ENCODE peak calls at places on chromosome 19, in seven cellular contexts. One of them, this sample, is unnamed.

GRCh38 chr19:47229674-47230121 is 1.3 kb downstream of the BBC3 start:
- DNase-seq in tibial nerve: peak
- DNase-seq in fibroblast of pulmonary artery: peak
- DNase-seq in tibial artery: no peak
- DNase-seq in choroid plexus epithelial cell: peak
- DNase-seq in colonic mucosa: peak
- DNase-seq in fibroblast of lung: peak
- DNase-seq in this sample: no peak

GRCh38 chr19:3680939-3681338 is 19.3 kb downstream of the PIP5K1C start:
- DNase-seq in choroid plexus epithelial cell: no peak
- DNase-seq in colonic mucosa: no peak
- DNase-seq in fibroblast of pulmonary artery: no peak
- DNase-seq in tibial artery: no peak
- DNase-seq in tibial nerve: no peak
- DNase-seq in fibroblast of lung: no peak
- DNase-seq in this sample: no peak

GRCh38 chr19:13902993-13903555 is 2.8 kb downstream of the BRME1 start:
- DNase-seq in tibial artery: no peak
- DNase-seq in fibroblast of lung: no peak
- DNase-seq in tibial nerve: no peak
- DNase-seq in colonic mucosa: no peak
- DNase-seq in fibroblast of pulmonary artery: peak
- DNase-seq in choroid plexus epithelial cell: peak
- DNase-seq in this sample: no peak

GRCh38 chr19:41944336-41944735 is 14.8 kb downstream of the RABAC1 start:
- DNase-seq in tibial artery: no peak
- DNase-seq in fibroblast of pulmonary artery: no peak
- DNase-seq in fibroblast of lung: no peak
- DNase-seq in colonic mucosa: no peak
- DNase-seq in tibial nerve: no peak
- DNase-seq in choroid plexus epithelial cell: no peak
- DNase-seq in this sample: no peak

GRCh38 chr19:40089462-40089861 is 1.3 kb downstream of the ZNF780A start:
- DNase-seq in colonic mucosa: no peak
- DNase-seq in fibroblast of pulmonary artery: peak
- DNase-seq in tibial nerve: no peak
- DNase-seq in choroid plexus epithelial cell: peak
- DNase-seq in fibroblast of lung: peak
- DNase-seq in tibial artery: no peak
- DNase-seq in this sample: no peak

GRCh38 chr19:45468159-45468651 is 409 bp downstream of the FOSB start:
- DNase-seq in fibroblast of pulmonary artery: no peak
- DNase-seq in tibial nerve: peak
- DNase-seq in fibroblast of lung: no peak
- DNase-seq in colonic mucosa: peak
- DNase-seq in choroid plexus epithelial cell: peak
- DNase-seq in tibial artery: no peak
- DNase-seq in this sample: no peak

GRCh38 chr19:17719730-17720486 is 628 bp downstream of the MAP1S start:
- DNase-seq in colonic mucosa: peak
- DNase-seq in fibroblast of pulmonary artery: no peak
- DNase-seq in tibial artery: no peak
- DNase-seq in choroid plexus epithelial cell: no peak
- DNase-seq in tibial nerve: no peak
- DNase-seq in fibroblast of lung: no peak
- DNase-seq in this sample: peak

GRCh38 chr19:34856052-34856451 is 70.7 kb upstream of the ZNF30 start:
- DNase-seq in tibial artery: no peak
- DNase-seq in choroid plexus epithelial cell: no peak
- DNase-seq in fibroblast of pulmonary artery: no peak
- DNase-seq in colonic mucosa: no peak
- DNase-seq in fibroblast of lung: no peak
- DNase-seq in tibial nerve: no peak
- DNase-seq in this sample: no peak

GRCh38 chr19:873084-874019 is 13.9 kb downstream of the CFD start:
- DNase-seq in colonic mucosa: peak
- DNase-seq in fibroblast of lung: peak
- DNase-seq in tibial nerve: no peak
- DNase-seq in fibroblast of pulmonary artery: peak
- DNase-seq in tibial artery: no peak
- DNase-seq in choroid plexus epithelial cell: peak
- DNase-seq in this sample: peak

GRCh38 chr19:15288146-15288963 is 44.0 kb downstream of the BRD4 start:
- DNase-seq in fibroblast of pulmonary artery: no peak
- DNase-seq in choroid plexus epithelial cell: no peak
- DNase-seq in tibial artery: no peak
- DNase-seq in fibroblast of lung: no peak
- DNase-seq in colonic mucosa: no peak
- DNase-seq in tibial nerve: no peak
- DNase-seq in this sample: no peak

GRCh38 chr19:55697698-55698097 is 22.7 kb downstream of the EPN1 start:
- DNase-seq in colonic mucosa: no peak
- DNase-seq in choroid plexus epithelial cell: no peak
- DNase-seq in tibial artery: no peak
- DNase-seq in fibroblast of lung: no peak
- DNase-seq in tibial nerve: no peak
- DNase-seq in fibroblast of pulmonary artery: no peak
- DNase-seq in this sample: no peak

DNA sequence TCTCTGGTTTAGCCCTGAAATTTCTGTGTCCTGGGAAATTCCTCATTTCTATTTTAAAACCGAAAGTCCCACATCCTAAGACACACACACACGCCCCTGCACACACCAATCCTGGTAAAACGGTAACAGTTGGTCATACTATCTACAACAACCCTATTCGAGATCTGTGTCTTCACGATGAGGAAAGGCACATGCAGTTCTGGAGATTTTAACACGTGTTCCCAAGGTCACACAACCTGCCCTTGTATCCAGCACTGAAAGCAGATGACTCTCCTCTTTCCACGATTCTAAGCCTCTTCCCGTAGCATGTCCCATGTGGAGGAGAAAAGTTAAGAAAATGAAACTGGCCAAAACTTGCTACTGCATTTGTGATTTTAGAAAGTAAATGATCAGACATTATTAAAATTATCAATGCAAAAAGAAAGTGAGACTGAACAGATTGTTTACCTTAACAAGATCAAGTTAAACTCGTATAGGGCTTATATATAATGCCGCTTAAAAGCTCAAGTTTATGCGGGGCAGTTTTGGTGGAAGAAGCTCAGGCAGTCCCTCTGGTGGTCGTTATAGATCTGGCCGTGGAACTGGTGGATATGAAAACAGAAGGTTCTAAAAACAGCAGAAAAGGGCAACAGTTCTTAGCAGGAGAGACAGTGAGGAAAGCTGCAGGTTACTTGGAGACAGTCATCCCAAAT is 32.7 kb downstream of the VSTM1 start:
- DNase-seq in colonic mucosa: no peak
- DNase-seq in choroid plexus epithelial cell: peak
- DNase-seq in fibroblast of pulmonary artery: peak
- DNase-seq in fibroblast of lung: no peak
- DNase-seq in tibial artery: no peak
- DNase-seq in tibial nerve: no peak
- DNase-seq in this sample: no peak
- H3K4me3 ChIP-seq in colonic mucosa: no peak
- H3K4me3 ChIP-seq in choroid plexus epithelial cell: no peak
- H3K4me3 ChIP-seq in fibroblast of pulmonary artery: no peak
- H3K4me3 ChIP-seq in fibroblast of lung: peak
- H3K4me3 ChIP-seq in tibial artery: no peak
- H3K4me3 ChIP-seq in tibial nerve: no peak
- H3K4me3 ChIP-seq in this sample: no peak

GRCh38 chr19:37907735-37908066 is 693 bp downstream of the SIPA1L3 start:
- DNase-seq in tibial artery: no peak
- DNase-seq in choroid plexus epithelial cell: no peak
- DNase-seq in fibroblast of lung: no peak
- DNase-seq in tibial nerve: no peak
- DNase-seq in colonic mucosa: no peak
- DNase-seq in fibroblast of pulmonary artery: peak
- DNase-seq in this sample: no peak

GRCh38 chr19:37906868-37907734 is at the start of gene SIPA1L3:
- DNase-seq in fibroblast of lung: peak
- DNase-seq in fibroblast of pulmonary artery: peak
- DNase-seq in choroid plexus epithelial cell: peak
- DNase-seq in colonic mucosa: peak
- DNase-seq in tibial nerve: peak
- DNase-seq in tibial artery: peak
- DNase-seq in this sample: peak

GRCh38 chr19:37909661-37910199 is 2.7 kb downstream of the SIPA1L3 start:
- DNase-seq in colonic mucosa: no peak
- DNase-seq in tibial nerve: no peak
- DNase-seq in fibroblast of lung: no peak
- DNase-seq in choroid plexus epithelial cell: no peak
- DNase-seq in tibial artery: no peak
- DNase-seq in fibroblast of pulmonary artery: no peak
- DNase-seq in this sample: no peak

GRCh38 chr19:37903096-37903495 is 3.3 kb downstream of the WDR87 start:
- DNase-seq in choroid plexus epithelial cell: no peak
- DNase-seq in tibial artery: no peak
- DNase-seq in colonic mucosa: no peak
- DNase-seq in tibial nerve: no peak
- DNase-seq in fibroblast of lung: no peak
- DNase-seq in fibroblast of pulmonary artery: no peak
- DNase-seq in this sample: no peak

DNA sequence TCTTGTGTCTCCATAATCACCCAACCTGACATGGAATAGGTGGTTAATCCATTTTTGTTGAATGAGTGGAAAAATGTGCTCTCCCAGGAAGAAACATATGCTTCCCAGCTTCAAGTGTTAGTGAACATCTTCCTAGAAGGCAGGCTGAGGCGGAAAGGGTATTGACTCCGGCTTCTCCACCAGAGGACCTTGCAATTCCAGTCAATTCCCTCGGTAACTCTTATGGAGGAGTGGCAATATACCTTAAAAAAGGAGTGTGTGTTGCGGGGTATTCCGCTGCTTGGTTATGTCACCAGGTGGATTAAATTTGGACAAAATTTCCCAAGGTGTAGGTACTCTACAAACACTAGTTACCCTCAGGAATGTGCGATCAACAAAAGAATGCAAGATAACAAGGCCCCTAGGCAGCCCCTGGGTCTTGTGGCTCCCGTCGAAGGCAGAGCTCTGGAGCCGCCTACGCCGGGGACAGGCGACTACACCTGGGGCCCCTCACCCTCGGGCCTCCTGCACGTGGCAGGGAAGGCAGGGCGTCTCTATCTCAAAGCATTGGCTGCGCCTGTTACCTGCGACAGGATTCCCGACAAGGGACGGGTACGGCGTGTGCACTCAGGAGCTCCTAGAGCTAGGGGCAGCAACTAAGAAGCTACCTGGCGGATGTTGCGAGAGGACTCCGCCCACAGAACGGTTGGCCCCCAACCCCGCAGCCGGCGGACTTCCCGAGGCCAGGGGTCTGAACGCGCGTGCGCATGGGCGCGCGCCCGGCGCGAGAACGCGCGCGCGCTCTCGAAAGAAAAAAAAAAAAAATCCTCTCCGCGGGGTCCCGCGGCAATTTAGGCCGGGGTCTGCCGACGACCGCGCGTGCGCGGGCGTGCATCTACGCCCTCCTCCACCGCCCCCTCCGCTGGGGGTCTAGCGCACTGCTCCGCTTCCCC is at the start of gene WDR87:
- DNase-seq in fibroblast of lung: peak
- DNase-seq in fibroblast of pulmonary artery: peak
- DNase-seq in colonic mucosa: peak
- DNase-seq in tibial artery: no peak
- DNase-seq in choroid plexus epithelial cell: peak
- DNase-seq in tibial nerve: no peak
- DNase-seq in this sample: peak
- TF ChIP-seq CTCF in fibroblast of lung: no peak
- TF ChIP-seq CTCF in fibroblast of pulmonary artery: no peak
- TF ChIP-seq CTCF in colonic mucosa: no peak
- TF ChIP-seq CTCF in tibial artery: no peak
- TF ChIP-seq CTCF in choroid plexus epithelial cell: peak
- TF ChIP-seq CTCF in tibial nerve: no peak
- TF ChIP-seq CTCF in this sample: peak

GRCh38 chr19:2171349-2172145 is 7.8 kb downstream of the DOT1L start:
- DNase-seq in colonic mucosa: no peak
- DNase-seq in tibial nerve: no peak
- DNase-seq in tibial artery: no peak
- DNase-seq in fibroblast of lung: peak
- DNase-seq in fibroblast of pulmonary artery: peak
- DNase-seq in choroid plexus epithelial cell: peak
- DNase-seq in this sample: no peak
- H3K4me3 ChIP-seq in colonic mucosa: no peak
- H3K4me3 ChIP-seq in tibial nerve: no peak
- H3K4me3 ChIP-seq in tibial artery: no peak
- H3K4me3 ChIP-seq in fibroblast of lung: no peak
- H3K4me3 ChIP-seq in fibroblast of pulmonary artery: no peak
- H3K4me3 ChIP-seq in choroid plexus epithelial cell: no peak
- H3K4me3 ChIP-seq in this sample: no peak

GRCh38 chr19:38869836-38870607 is 8.1 kb downstream of the RINL start:
- DNase-seq in tibial nerve: peak
- DNase-seq in tibial artery: peak
- DNase-seq in fibroblast of lung: peak
- DNase-seq in choroid plexus epithelial cell: peak
- DNase-seq in fibroblast of pulmonary artery: peak
- DNase-seq in colonic mucosa: peak
- DNase-seq in this sample: peak
- TF ChIP-seq CTCF in tibial nerve: peak
- TF ChIP-seq CTCF in tibial artery: peak
- TF ChIP-seq CTCF in fibroblast of lung: peak
- TF ChIP-seq CTCF in choroid plexus epithelial cell: peak
- TF ChIP-seq CTCF in fibroblast of pulmonary artery: peak
- TF ChIP-seq CTCF in colonic mucosa: peak
- TF ChIP-seq CTCF in this sample: peak

GRCh38 chr19:23393121-23393520 is 2.1 kb downstream of the ZNF91 start:
- DNase-seq in colonic mucosa: no peak
- DNase-seq in fibroblast of pulmonary artery: peak
- DNase-seq in choroid plexus epithelial cell: peak
- DNase-seq in fibroblast of lung: no peak
- DNase-seq in tibial artery: no peak
- DNase-seq in tibial nerve: no peak
- DNase-seq in this sample: peak
- H3K4me3 ChIP-seq in colonic mucosa: no peak
- H3K4me3 ChIP-seq in fibroblast of pulmonary artery: no peak
- H3K4me3 ChIP-seq in choroid plexus epithelial cell: no peak
- H3K4me3 ChIP-seq in fibroblast of lung: no peak
- H3K4me3 ChIP-seq in tibial artery: no peak
- H3K4me3 ChIP-seq in tibial nerve: no peak
- H3K4me3 ChIP-seq in this sample: no peak

GRCh38 chr19:29667941-29668340 is 2.7 kb downstream of the PLEKHF1 start:
- DNase-seq in fibroblast of pulmonary artery: no peak
- DNase-seq in tibial artery: no peak
- DNase-seq in choroid plexus epithelial cell: no peak
- DNase-seq in fibroblast of lung: no peak
- DNase-seq in colonic mucosa: no peak
- DNase-seq in tibial nerve: no peak
- DNase-seq in this sample: no peak
- TF ChIP-seq CTCF in fibroblast of pulmonary artery: no peak
- TF ChIP-seq CTCF in tibial artery: no peak
- TF ChIP-seq CTCF in choroid plexus epithelial cell: no peak
- TF ChIP-seq CTCF in fibroblast of lung: no peak
- TF ChIP-seq CTCF in colonic mucosa: no peak
- TF ChIP-seq CTCF in tibial nerve: no peak
- TF ChIP-seq CTCF in this sample: no peak

GRCh38 chr19:6610934-6611370 is 20.0 kb upstream of the CD70 start:
- DNase-seq in choroid plexus epithelial cell: peak
- DNase-seq in fibroblast of pulmonary artery: peak
- DNase-seq in colonic mucosa: no peak
- DNase-seq in fibroblast of lung: peak
- DNase-seq in tibial artery: no peak
- DNase-seq in tibial nerve: no peak
- DNase-seq in this sample: peak
- H3K4me3 ChIP-seq in choroid plexus epithelial cell: no peak
- H3K4me3 ChIP-seq in fibroblast of pulmonary artery: no peak
- H3K4me3 ChIP-seq in colonic mucosa: no peak
- H3K4me3 ChIP-seq in fibroblast of lung: no peak
- H3K4me3 ChIP-seq in tibial artery: no peak
- H3K4me3 ChIP-seq in tibial nerve: no peak
- H3K4me3 ChIP-seq in this sample: no peak

This sample was measured in bronchial epithelial cell.